ENCODE peak calls at places on chromosomes 16 and 17, in ten cellular contexts. H is AG08395; Y is RWPE1; C is stimulated activated CD8-positive, alpha-beta memory T cell treated with anti-CD3 and anti-CD28 coated beads, Interleukin-12 subunit alpha, Interleukin-12 subunit beta, amount 100 ng/mL, for 4 hours; M is stimulated activated CD4-positive, alpha-beta T cell treated with anti-CD3 and anti-CD28 coated beads, TNF-alpha, amount 100 ng/mL, for 1 hour; K is fibroblast of the aortic adventitia; E is Ammon's horn; F is T-helper 2 cell; W is NCI-H1436; X is nephron progenitor cell. L is an unnamed sample.

GRCh38 chr17:58289869-58290268 is 9.1 kb upstream of the MPO start:
- DNase-seq in H (no peak), Y (peak), C (no peak), M (no peak), K (no peak), E (no peak), F (no peak), W (no peak), X (no peak), L (no peak)

GRCh38 chr17:910503-911194 is 68.9 kb downstream of the NXN start:
- DNase-seq in H (peak), Y (no peak), C (no peak), M (no peak), K (peak), E (no peak), F (no peak), W (no peak), X (no peak), L (no peak)

GRCh38 chr17:60328679-60329078 is 63.3 kb downstream of the USP32 start:
- DNase-seq in H (no peak), Y (no peak), C (no peak), M (no peak), K (no peak), E (peak), F (no peak), W (no peak), X (no peak), L (no peak)

GRCh38 chr17:81509048-81509686 is 3.4 kb downstream of the ACTG1 start:
- DNase-seq in H (no peak), Y (no peak), C (no peak), M (no peak), K (no peak), E (no peak), F (no peak), W (no peak), X (no peak), L (peak)

GRCh38 chr16:7103056-7103455 is 229.6 kb upstream of the RBFOX1 start:
- DNase-seq in H (no peak), Y (no peak), C (no peak), M (no peak), K (no peak), E (no peak), F (no peak), W (no peak), X (no peak), L (no peak)

GRCh38 chr16:70744366-70744765 is 56.6 kb downstream of the VAC14 start:
- DNase-seq in H (no peak), Y (no peak), C (no peak), M (no peak), K (no peak), E (no peak), F (no peak), W (no peak), X (no peak), L (no peak)

GRCh38 chr16:3983081-3983520 is 102.6 kb upstream of the CREBBP start:
- DNase-seq in H (peak), Y (peak), C (peak), M (no peak), K (peak), E (peak), F (no peak), W (no peak), X (peak), L (no peak)

GRCh38 chr17:66580178-66580577 is 254.7 kb upstream of the CACNG5 start:
- DNase-seq in H (peak), Y (no peak), C (no peak), M (no peak), K (peak), E (no peak), F (no peak), W (no peak), X (peak), L (no peak)

GRCh38 chr17:29653995-29654714 is 31.4 kb upstream of the CORO6 start:
- DNase-seq in H (no peak), Y (no peak), C (no peak), M (no peak), K (no peak), E (no peak), F (no peak), W (no peak), X (no peak), L (no peak)

GRCh38 chr17:61444831-61445230 is 7.4 kb upstream of the TBX4 start:
- DNase-seq in H (no peak), Y (no peak), C (no peak), M (no peak), K (no peak), E (no peak), F (no peak), W (no peak), X (no peak), L (no peak)

GRCh38 chr16:15996432-15997109 is 47.2 kb downstream of the ABCC1 start:
- DNase-seq in H (peak), Y (peak), C (no peak), M (no peak), K (peak), E (no peak), F (no peak), W (no peak), X (no peak), L (no peak)

GRCh38 chr17:19270951-19271611 is 33.9 kb downstream of the EPN2 start:
- DNase-seq in H (no peak), Y (no peak), C (no peak), M (no peak), K (no peak), E (no peak), F (no peak), W (no peak), X (no peak), L (no peak)

GRCh38 chr16:12078405-12079245 is 102.1 kb downstream of the SNX29 start:
- DNase-seq in H (no peak), Y (no peak), C (no peak), M (no peak), K (no peak), E (no peak), F (no peak), W (no peak), X (no peak), L (no peak)

GRCh38 chr17:62675260-62675659 is 47.8 kb downstream of the MRC2 start:
- DNase-seq in H (peak), Y (no peak), C (no peak), M (no peak), K (peak), E (peak), F (no peak), W (no peak), X (no peak), L (no peak)

GRCh38 chr17:75641343-75641742 is 8.1 kb downstream of the SMIM5 start:
- DNase-seq in H (no peak), Y (no peak), C (no peak), M (no peak), K (no peak), E (peak), F (no peak), W (no peak), X (no peak), L (no peak)

GRCh38 chr17:6347776-6348175 is 87.1 kb downstream of the AIPL1 start:
- DNase-seq in H (no peak), Y (no peak), C (no peak), M (no peak), K (no peak), E (no peak), F (no peak), W (no peak), X (no peak), L (no peak)

GRCh38 chr16:85187002-85187401 is 74.7 kb upstream of the CIBAR2 start:
- DNase-seq in H (peak), Y (no peak), C (no peak), M (no peak), K (peak), E (peak), F (no peak), W (no peak), X (no peak), L (no peak)

GRCh38 chr17:47465165-47465564 is 65.7 kb upstream of the NPEPPS start:
- DNase-seq in H (no peak), Y (no peak), C (no peak), M (no peak), K (no peak), E (no peak), F (no peak), W (no peak), X (no peak), L (no peak)

L was measured in DMS 273 treated with DMSO at 0.1 percent for 48 hours.